ENCODE peak calls at places on chromosomes 4 and X, in five cellular contexts. One of them, this sample, is unnamed.

GRCh38 chrX:132092439-132093065 is 35.3 kb downstream of the FRMD7 start:
- DNase-seq in LoVo: peak
- DNase-seq in GM03348: peak
- DNase-seq in GM23338: peak
- DNase-seq in T follicular helper cell: peak
- DNase-seq in this sample: peak

GRCh38 chr4:40865696-40866095 is 115.9 kb downstream of the NSUN7 start:
- DNase-seq in LoVo: no peak
- DNase-seq in GM03348: no peak
- DNase-seq in GM23338: no peak
- DNase-seq in T follicular helper cell: no peak
- DNase-seq in this sample: no peak

GRCh38 chr4:150242820-150243458 is 164.7 kb downstream of the DCLK2 start:
- DNase-seq in LoVo: peak
- DNase-seq in GM03348: peak
- DNase-seq in GM23338: peak
- DNase-seq in T follicular helper cell: no peak
- DNase-seq in this sample: peak

GRCh38 chr4:154677300-154677699 is 64.8 kb upstream of the FGG start:
- DNase-seq in LoVo: no peak
- DNase-seq in GM03348: no peak
- DNase-seq in GM23338: no peak
- DNase-seq in T follicular helper cell: no peak
- DNase-seq in this sample: no peak

GRCh38 chr4:2691952-2692435 is 64.1 kb downstream of the TNIP2 start:
- DNase-seq in LoVo: no peak
- DNase-seq in GM03348: no peak
- DNase-seq in GM23338: no peak
- DNase-seq in T follicular helper cell: no peak
- DNase-seq in this sample: no peak

GRCh38 chr4:38560340-38560739 is 103.7 kb upstream of the KLF3 start:
- DNase-seq in LoVo: no peak
- DNase-seq in GM03348: no peak
- DNase-seq in GM23338: no peak
- DNase-seq in T follicular helper cell: no peak
- DNase-seq in this sample: no peak

GRCh38 chr4:14862881-14863280 is 139.4 kb upstream of the CPEB2 start:
- DNase-seq in LoVo: no peak
- DNase-seq in GM03348: peak
- DNase-seq in GM23338: peak
- DNase-seq in T follicular helper cell: no peak
- DNase-seq in this sample: no peak

GRCh38 chrX:140733766-140734342 is 24.3 kb downstream of the LINC00632 start:
- DNase-seq in LoVo: peak
- DNase-seq in GM03348: peak
- DNase-seq in GM23338: peak
- DNase-seq in T follicular helper cell: no peak
- DNase-seq in this sample: peak

GRCh38 chrX:19795289-19795688 is 92.1 kb downstream of the SH3KBP1 start:
- DNase-seq in LoVo: no peak
- DNase-seq in GM03348: no peak
- DNase-seq in GM23338: no peak
- DNase-seq in T follicular helper cell: no peak
- DNase-seq in this sample: no peak

GRCh38 chr4:110632506-110633357 is 9.9 kb upstream of the PITX2 start:
- DNase-seq in LoVo: no peak
- DNase-seq in GM03348: no peak
- DNase-seq in GM23338: peak
- DNase-seq in T follicular helper cell: no peak
- DNase-seq in this sample: no peak

GRCh38 chrX:39809326-39809725 is 288.4 kb downstream of the BCOR start:
- DNase-seq in LoVo: no peak
- DNase-seq in GM03348: peak
- DNase-seq in GM23338: no peak
- DNase-seq in T follicular helper cell: no peak
- DNase-seq in this sample: no peak

GRCh38 chrX:45781901-45782553 is 581.4 kb upstream of the DIPK2B start:
- DNase-seq in LoVo: peak
- DNase-seq in GM03348: peak
- DNase-seq in GM23338: peak
- DNase-seq in T follicular helper cell: no peak
- DNase-seq in this sample: peak

GRCh38 chrX:111411591-111412371 is at the start of gene DCX:
- DNase-seq in LoVo: no peak
- DNase-seq in GM03348: no peak
- DNase-seq in GM23338: peak
- DNase-seq in T follicular helper cell: no peak
- DNase-seq in this sample: no peak

GRCh38 chr4:143609492-143609891 is 91.0 kb downstream of the FREM3 start:
- DNase-seq in LoVo: no peak
- DNase-seq in GM03348: no peak
- DNase-seq in GM23338: no peak
- DNase-seq in T follicular helper cell: no peak
- DNase-seq in this sample: no peak

GRCh38 chr4:128600996-128601857 is 208.3 kb upstream of the JADE1 start:
- DNase-seq in LoVo: peak
- DNase-seq in GM03348: peak
- DNase-seq in GM23338: no peak
- DNase-seq in T follicular helper cell: no peak
- DNase-seq in this sample: peak

GRCh38 chrX:3134316-3134715 is 93.0 kb downstream of the ARSF start:
- DNase-seq in LoVo: no peak
- DNase-seq in GM03348: no peak
- DNase-seq in GM23338: no peak
- DNase-seq in T follicular helper cell: no peak
- DNase-seq in this sample: no peak

GRCh38 chr4:28357985-28358384 is 1497.3 kb downstream of the STIM2 start:
- DNase-seq in LoVo: no peak
- DNase-seq in GM03348: peak
- DNase-seq in GM23338: peak
- DNase-seq in T follicular helper cell: no peak
- DNase-seq in this sample: no peak

GRCh38 chr4:4666693-4667642 is 125.1 kb upstream of the STX18 start:
- DNase-seq in LoVo: no peak
- DNase-seq in GM03348: peak
- DNase-seq in GM23338: peak
- DNase-seq in T follicular helper cell: no peak
- DNase-seq in this sample: no peak

GRCh38 chr4:8228319-8229250 is 29.5 kb downstream of the SH3TC1 start:
- DNase-seq in LoVo: no peak
- DNase-seq in GM03348: peak
- DNase-seq in GM23338: no peak
- DNase-seq in T follicular helper cell: peak
- DNase-seq in this sample: no peak

GRCh38 chrX:43971966-43972961 is 926 bp downstream of the NDP start:
- DNase-seq in LoVo: no peak
- DNase-seq in GM03348: no peak
- DNase-seq in GM23338: no peak
- DNase-seq in T follicular helper cell: no peak
- DNase-seq in this sample: no peak

This sample was measured in HEK293T.